ENCODE peak calls at places on chromosomes 12 and 14, in eight cellular contexts. One of them, this sample, is unnamed.

GRCh38 chr14:24428628-24429394 is 657 bp downstream of the CBLN3 start:
- DNase-seq in colonic mucosa: no peak
- DNase-seq in adrenal gland: no peak
- DNase-seq in PC-9: no peak
- DNase-seq in A549: no peak
- DNase-seq in HCT116: no peak
- DNase-seq in CD4-positive, CD25-positive, alpha-beta regulatory T cell: no peak
- DNase-seq in right lobe of liver: no peak
- DNase-seq in this sample: no peak

GRCh38 chr14:48035836-48036235 is 360.4 kb upstream of the MDGA2 start:
- DNase-seq in colonic mucosa: no peak
- DNase-seq in adrenal gland: no peak
- DNase-seq in PC-9: no peak
- DNase-seq in A549: no peak
- DNase-seq in HCT116: no peak
- DNase-seq in CD4-positive, CD25-positive, alpha-beta regulatory T cell: no peak
- DNase-seq in right lobe of liver: no peak
- DNase-seq in this sample: peak; percentile 72

GRCh38 chr12:56834886-56835285 is 71.8 kb downstream of the HSD17B6 start:
- DNase-seq in colonic mucosa: no peak
- DNase-seq in adrenal gland: peak; percentile 75
- DNase-seq in PC-9: no peak
- DNase-seq in A549: no peak
- DNase-seq in HCT116: no peak
- DNase-seq in CD4-positive, CD25-positive, alpha-beta regulatory T cell: no peak
- DNase-seq in right lobe of liver: no peak
- DNase-seq in this sample: no peak

GRCh38 chr12:18250313-18250916 is 10.9 kb upstream of the PIK3C2G start:
- DNase-seq in colonic mucosa: peak; percentile 38
- DNase-seq in adrenal gland: peak; percentile 38
- DNase-seq in PC-9: peak; percentile 21
- DNase-seq in A549: peak; percentile 18
- DNase-seq in HCT116: peak; percentile 54
- DNase-seq in CD4-positive, CD25-positive, alpha-beta regulatory T cell: no peak
- DNase-seq in right lobe of liver: no peak
- DNase-seq in this sample: no peak

GRCh38 chr14:101821528-101821927 is 60.0 kb downstream of the PPP2R5C start:
- DNase-seq in colonic mucosa: no peak
- DNase-seq in adrenal gland: no peak
- DNase-seq in PC-9: no peak
- DNase-seq in A549: no peak
- DNase-seq in HCT116: no peak
- DNase-seq in CD4-positive, CD25-positive, alpha-beta regulatory T cell: peak; percentile 47
- DNase-seq in right lobe of liver: no peak
- DNase-seq in this sample: no peak

GRCh38 chr12:79397609-79398008 is 293.2 kb downstream of the PAWR start:
- DNase-seq in colonic mucosa: no peak
- DNase-seq in adrenal gland: no peak
- DNase-seq in PC-9: no peak
- DNase-seq in A549: no peak
- DNase-seq in HCT116: no peak
- DNase-seq in CD4-positive, CD25-positive, alpha-beta regulatory T cell: no peak
- DNase-seq in right lobe of liver: no peak
- DNase-seq in this sample: no peak

GRCh38 chr12:18068355-18068754 is 21.6 kb downstream of the RERGL start:
- DNase-seq in colonic mucosa: no peak
- DNase-seq in adrenal gland: no peak
- DNase-seq in PC-9: no peak
- DNase-seq in A549: no peak
- DNase-seq in HCT116: no peak
- DNase-seq in CD4-positive, CD25-positive, alpha-beta regulatory T cell: no peak
- DNase-seq in right lobe of liver: no peak
- DNase-seq in this sample: no peak

GRCh38 chr14:92783813-92784431 is 10.2 kb upstream of the GOLGA5 start:
- DNase-seq in colonic mucosa: peak; percentile 59
- DNase-seq in adrenal gland: peak; percentile 69
- DNase-seq in PC-9: peak; percentile 24
- DNase-seq in A549: peak; percentile 69
- DNase-seq in HCT116: peak; percentile 62
- DNase-seq in CD4-positive, CD25-positive, alpha-beta regulatory T cell: no peak
- DNase-seq in right lobe of liver: no peak
- DNase-seq in this sample: no peak

GRCh38 chr12:89163918-89164317 is 188.4 kb downstream of the DUSP6 start:
- DNase-seq in colonic mucosa: no peak
- DNase-seq in adrenal gland: no peak
- DNase-seq in PC-9: no peak
- DNase-seq in A549: no peak
- DNase-seq in HCT116: no peak
- DNase-seq in CD4-positive, CD25-positive, alpha-beta regulatory T cell: no peak
- DNase-seq in right lobe of liver: no peak
- DNase-seq in this sample: no peak

GRCh38 chr12:89162704-89163261 is 189.5 kb downstream of the DUSP6 start:
- DNase-seq in colonic mucosa: peak; percentile 53
- DNase-seq in adrenal gland: peak; percentile 80
- DNase-seq in PC-9: peak; percentile 58
- DNase-seq in A549: peak; percentile 31
- DNase-seq in HCT116: peak; percentile 15
- DNase-seq in CD4-positive, CD25-positive, alpha-beta regulatory T cell: no peak
- DNase-seq in right lobe of liver: peak; percentile 61
- DNase-seq in this sample: peak; percentile 70

GRCh38 chr12:89157413-89157812 is 194.9 kb downstream of the DUSP6 start:
- DNase-seq in colonic mucosa: peak; percentile 28
- DNase-seq in adrenal gland: no peak
- DNase-seq in PC-9: no peak
- DNase-seq in A549: no peak
- DNase-seq in HCT116: no peak
- DNase-seq in CD4-positive, CD25-positive, alpha-beta regulatory T cell: no peak
- DNase-seq in right lobe of liver: peak; percentile 62
- DNase-seq in this sample: no peak

GRCh38 chr12:89160716-89161123 is 191.6 kb downstream of the DUSP6 start:
- DNase-seq in colonic mucosa: peak; percentile 40
- DNase-seq in adrenal gland: peak; percentile 66
- DNase-seq in PC-9: peak; percentile 33
- DNase-seq in A549: no peak
- DNase-seq in HCT116: no peak
- DNase-seq in CD4-positive, CD25-positive, alpha-beta regulatory T cell: no peak
- DNase-seq in right lobe of liver: no peak
- DNase-seq in this sample: peak; percentile 65

DNA sequence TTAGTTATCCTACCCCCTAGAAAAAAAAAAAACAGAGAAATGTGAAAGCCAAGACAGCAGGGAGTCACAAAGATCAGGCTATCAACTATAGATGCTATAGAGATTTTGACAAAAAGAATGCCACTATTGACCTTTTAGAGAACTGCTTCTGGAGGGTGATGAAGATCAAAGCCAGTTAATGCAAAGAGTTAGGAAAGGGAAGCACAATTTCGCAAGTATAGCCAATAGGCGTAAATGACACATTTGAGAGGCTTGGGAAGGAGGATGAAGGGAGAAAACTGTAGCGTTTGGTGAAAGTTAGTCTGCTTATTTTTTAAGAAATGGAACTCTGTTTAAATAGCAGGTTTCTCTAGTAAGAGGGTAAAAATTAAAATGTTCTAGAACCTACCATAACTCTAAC is 190.7 kb downstream of the DUSP6 start:
- DNase-seq in colonic mucosa: no peak
- DNase-seq in adrenal gland: no peak
- DNase-seq in PC-9: no peak
- DNase-seq in A549: no peak
- DNase-seq in HCT116: no peak
- DNase-seq in CD4-positive, CD25-positive, alpha-beta regulatory T cell: no peak
- DNase-seq in right lobe of liver: no peak
- DNase-seq in this sample: no peak
- H3K4me1 ChIP-seq in colonic mucosa: no peaks in the 10 kb centered on the region
- H3K4me1 ChIP-seq in adrenal gland: peaks cover 37% of the 10 kb centered on the region
- H3K4me1 ChIP-seq in PC-9: peaks cover 67% of the 10 kb centered on the region
- H3K4me1 ChIP-seq in A549: peaks cover 53% of the 10 kb centered on the region
- H3K4me1 ChIP-seq in HCT116: peaks cover 8% of the 10 kb centered on the region
- H3K4me1 ChIP-seq in CD4-positive, CD25-positive, alpha-beta regulatory T cell: peaks cover 29% of the 10 kb centered on the region
- H3K4me1 ChIP-seq in right lobe of liver: no peaks in the 10 kb centered on the region
- H3K4me1 ChIP-seq in this sample: peaks cover 41% of the 10 kb centered on the region

GRCh38 chr12:123388218-123388947 is 4.5 kb downstream of the KMT5A start:
- DNase-seq in colonic mucosa: peak; percentile 81
- DNase-seq in adrenal gland: peak; percentile 79
- DNase-seq in PC-9: peak; percentile 74
- DNase-seq in A549: peak; percentile 87
- DNase-seq in HCT116: no peak
- DNase-seq in CD4-positive, CD25-positive, alpha-beta regulatory T cell: peak; percentile 75
- DNase-seq in right lobe of liver: peak; percentile 87
- DNase-seq in this sample: peak; percentile 82

GRCh38 chr12:123382684-123383083 is 1.2 kb upstream of the KMT5A start:
- DNase-seq in colonic mucosa: no peak
- DNase-seq in adrenal gland: no peak
- DNase-seq in PC-9: no peak
- DNase-seq in A549: no peak
- DNase-seq in HCT116: no peak
- DNase-seq in CD4-positive, CD25-positive, alpha-beta regulatory T cell: no peak
- DNase-seq in right lobe of liver: no peak
- DNase-seq in this sample: no peak

GRCh38 chr12:123384318-123384993 is 524 bp downstream of the KMT5A start:
- DNase-seq in colonic mucosa: peak; percentile 45
- DNase-seq in adrenal gland: peak; percentile 33
- DNase-seq in PC-9: peak; percentile 20
- DNase-seq in A549: no peak
- DNase-seq in HCT116: no peak
- DNase-seq in CD4-positive, CD25-positive, alpha-beta regulatory T cell: peak; percentile 13
- DNase-seq in right lobe of liver: peak; percentile 56
- DNase-seq in this sample: no peak

GRCh38 chr12:123387508-123388217 is 3.7 kb downstream of the KMT5A start:
- DNase-seq in colonic mucosa: no peak
- DNase-seq in adrenal gland: no peak
- DNase-seq in PC-9: no peak
- DNase-seq in A549: no peak
- DNase-seq in HCT116: no peak
- DNase-seq in CD4-positive, CD25-positive, alpha-beta regulatory T cell: no peak
- DNase-seq in right lobe of liver: no peak
- DNase-seq in this sample: no peak

GRCh38 chr12:123384994-123385376 is 1.1 kb downstream of the KMT5A start:
- DNase-seq in colonic mucosa: no peak
- DNase-seq in adrenal gland: no peak
- DNase-seq in PC-9: no peak
- DNase-seq in A549: peak; percentile 60
- DNase-seq in HCT116: no peak
- DNase-seq in CD4-positive, CD25-positive, alpha-beta regulatory T cell: no peak
- DNase-seq in right lobe of liver: no peak
- DNase-seq in this sample: no peak
- H3K27ac ChIP-seq in colonic mucosa: no peak overlapping the region
- H3K27ac ChIP-seq in adrenal gland: peak overlapping the region; percentile 77
- H3K27ac ChIP-seq in PC-9: peak overlapping the region; percentile 14
- H3K27ac ChIP-seq in A549: peak overlapping the region; percentile 63
- H3K27ac ChIP-seq in HCT116: peak overlapping the region; percentile 66
- H3K27ac ChIP-seq in CD4-positive, CD25-positive, alpha-beta regulatory T cell: no peak overlapping the region
- H3K27ac ChIP-seq in right lobe of liver: no peak overlapping the region
- H3K27ac ChIP-seq in this sample: no peak overlapping the region

GRCh38 chr14:33065634-33066033 is 127.0 kb downstream of the NPAS3 start:
- DNase-seq in colonic mucosa: no peak
- DNase-seq in adrenal gland: no peak
- DNase-seq in PC-9: no peak
- DNase-seq in A549: no peak
- DNase-seq in HCT116: no peak
- DNase-seq in CD4-positive, CD25-positive, alpha-beta regulatory T cell: no peak
- DNase-seq in right lobe of liver: no peak
- DNase-seq in this sample: no peak

GRCh38 chr14:33062881-33063280 is 124.2 kb downstream of the NPAS3 start:
- DNase-seq in colonic mucosa: no peak
- DNase-seq in adrenal gland: no peak
- DNase-seq in PC-9: no peak
- DNase-seq in A549: no peak
- DNase-seq in HCT116: no peak
- DNase-seq in CD4-positive, CD25-positive, alpha-beta regulatory T cell: no peak
- DNase-seq in right lobe of liver: no peak
- DNase-seq in this sample: no peak

GRCh38 chr14:33063521-33063920 is 124.8 kb downstream of the NPAS3 start:
- DNase-seq in colonic mucosa: no peak
- DNase-seq in adrenal gland: no peak
- DNase-seq in PC-9: no peak
- DNase-seq in A549: no peak
- DNase-seq in HCT116: no peak
- DNase-seq in CD4-positive, CD25-positive, alpha-beta regulatory T cell: no peak
- DNase-seq in right lobe of liver: no peak
- DNase-seq in this sample: no peak

GRCh38 chr14:33061667-33062325 is 123.1 kb downstream of the NPAS3 start:
- DNase-seq in colonic mucosa: no peak
- DNase-seq in adrenal gland: no peak
- DNase-seq in PC-9: peak; percentile 15
- DNase-seq in A549: no peak
- DNase-seq in HCT116: no peak
- DNase-seq in CD4-positive, CD25-positive, alpha-beta regulatory T cell: no peak
- DNase-seq in right lobe of liver: no peak
- DNase-seq in this sample: no peak

DNA sequence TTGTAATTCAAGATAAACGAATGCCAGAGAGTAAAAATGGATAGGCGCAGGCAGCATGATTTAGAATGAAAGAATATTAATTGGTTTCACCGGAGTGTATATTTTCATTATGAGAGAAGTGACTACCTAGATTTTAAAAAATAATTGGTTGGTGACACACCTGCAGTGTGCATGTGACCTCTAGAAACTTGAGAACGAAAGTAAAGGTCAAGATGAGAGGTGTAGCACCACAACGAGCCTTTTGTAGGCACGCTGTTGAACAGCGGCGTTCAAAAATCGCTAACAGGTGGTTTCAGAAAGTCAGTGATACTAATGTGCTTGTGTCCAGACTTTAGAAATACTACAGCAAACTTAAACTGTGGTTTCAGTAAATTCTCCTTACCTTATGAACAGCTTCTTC is 123.8 kb downstream of the NPAS3 start:
- DNase-seq in colonic mucosa: no peak
- DNase-seq in adrenal gland: no peak
- DNase-seq in PC-9: no peak
- DNase-seq in A549: no peak
- DNase-seq in HCT116: no peak
- DNase-seq in CD4-positive, CD25-positive, alpha-beta regulatory T cell: no peak
- DNase-seq in right lobe of liver: no peak
- DNase-seq in this sample: no peak
- H3K4me3 ChIP-seq in colonic mucosa: no peak overlapping the region
- H3K4me3 ChIP-seq in adrenal gland: no peak overlapping the region
- H3K4me3 ChIP-seq in PC-9: no peak overlapping the region
- H3K4me3 ChIP-seq in A549: no peak overlapping the region
- H3K4me3 ChIP-seq in HCT116: no peak overlapping the region
- H3K4me3 ChIP-seq in CD4-positive, CD25-positive, alpha-beta regulatory T cell: no peak overlapping the region
- H3K4me3 ChIP-seq in right lobe of liver: no peak overlapping the region
- H3K4me3 ChIP-seq in this sample: no peak overlapping the region

GRCh38 chr14:52071675-52072074 is 2.8 kb upstream of the NID2 start:
- DNase-seq in colonic mucosa: no peak
- DNase-seq in adrenal gland: no peak
- DNase-seq in PC-9: no peak
- DNase-seq in A549: no peak
- DNase-seq in HCT116: no peak
- DNase-seq in CD4-positive, CD25-positive, alpha-beta regulatory T cell: no peak
- DNase-seq in right lobe of liver: no peak
- DNase-seq in this sample: no peak

GRCh38 chr14:52076334-52076733 is 7.5 kb upstream of the NID2 start:
- DNase-seq in colonic mucosa: no peak
- DNase-seq in adrenal gland: peak; percentile 64
- DNase-seq in PC-9: peak; percentile 68
- DNase-seq in A549: no peak
- DNase-seq in HCT116: no peak
- DNase-seq in CD4-positive, CD25-positive, alpha-beta regulatory T cell: no peak
- DNase-seq in right lobe of liver: no peak
- DNase-seq in this sample: no peak

GRCh38 chr14:52072266-52072780 is 3.5 kb upstream of the NID2 start:
- DNase-seq in colonic mucosa: no peak
- DNase-seq in adrenal gland: no peak
- DNase-seq in PC-9: no peak
- DNase-seq in A549: no peak
- DNase-seq in HCT116: no peak
- DNase-seq in CD4-positive, CD25-positive, alpha-beta regulatory T cell: no peak
- DNase-seq in right lobe of liver: no peak
- DNase-seq in this sample: no peak

GRCh38 chr14:52075371-52075770 is 6.5 kb upstream of the NID2 start:
- DNase-seq in colonic mucosa: no peak
- DNase-seq in adrenal gland: no peak
- DNase-seq in PC-9: no peak
- DNase-seq in A549: no peak
- DNase-seq in HCT116: no peak
- DNase-seq in CD4-positive, CD25-positive, alpha-beta regulatory T cell: no peak
- DNase-seq in right lobe of liver: no peak
- DNase-seq in this sample: no peak

GRCh38 chr14:52073251-52073650 is 4.4 kb upstream of the NID2 start:
- DNase-seq in colonic mucosa: no peak
- DNase-seq in adrenal gland: no peak
- DNase-seq in PC-9: no peak
- DNase-seq in A549: no peak
- DNase-seq in HCT116: no peak
- DNase-seq in CD4-positive, CD25-positive, alpha-beta regulatory T cell: no peak
- DNase-seq in right lobe of liver: no peak
- DNase-seq in this sample: no peak
- H3K4me1 ChIP-seq in colonic mucosa: no peaks in the 10 kb centered on the region
- H3K4me1 ChIP-seq in adrenal gland: peaks cover 19% of the 10 kb centered on the region
- H3K4me1 ChIP-seq in PC-9: peaks cover 22% of the 10 kb centered on the region
- H3K4me1 ChIP-seq in A549: peaks cover 5% of the 10 kb centered on the region
- H3K4me1 ChIP-seq in HCT116: peaks cover 5% of the 10 kb centered on the region
- H3K4me1 ChIP-seq in CD4-positive, CD25-positive, alpha-beta regulatory T cell: peaks cover 17% of the 10 kb centered on the region
- H3K4me1 ChIP-seq in right lobe of liver: no peaks in the 10 kb centered on the region
- H3K4me1 ChIP-seq in this sample: peaks cover 16% of the 10 kb centered on the region